ENCODE peak calls at places on chromosome 6, in eight cellular contexts. One of them, this sample, is unnamed.

GRCh38 chr6:161443868-161444267 is 170.0 kb upstream of the AGPAT4 start:
- DNase-seq in endothelial cell of umbilical vein: no peak
- DNase-seq in GM23248: peak; percentile 76
- DNase-seq in HCT116: no peak
- DNase-seq in GM23338: peak; percentile 84
- DNase-seq in PC-3: no peak
- DNase-seq in neural progenitor cell: peak; percentile 62
- DNase-seq in fibroblast of lung: no peak
- DNase-seq in this sample: peak; percentile 21

GRCh38 chr6:140816696-140817095 is 1316.0 kb upstream of the GJE1 start:
- DNase-seq in endothelial cell of umbilical vein: no peak
- DNase-seq in GM23248: no peak
- DNase-seq in HCT116: no peak
- DNase-seq in GM23338: no peak
- DNase-seq in PC-3: no peak
- DNase-seq in neural progenitor cell: no peak
- DNase-seq in fibroblast of lung: peak; percentile 2
- DNase-seq in this sample: no peak

GRCh38 chr6:127515234-127515793 is 3.8 kb downstream of the MTCL3 start:
- DNase-seq in endothelial cell of umbilical vein: no peak
- DNase-seq in GM23248: peak; percentile 66
- DNase-seq in HCT116: no peak
- DNase-seq in GM23338: peak; percentile 85
- DNase-seq in PC-3: no peak
- DNase-seq in neural progenitor cell: peak; percentile 73
- DNase-seq in fibroblast of lung: peak; percentile 28
- DNase-seq in this sample: peak; percentile 74

GRCh38 chr6:161584051-161584450 is 310.2 kb upstream of the AGPAT4 start:
- DNase-seq in endothelial cell of umbilical vein: no peak
- DNase-seq in GM23248: peak; percentile 48
- DNase-seq in HCT116: no peak
- DNase-seq in GM23338: no peak
- DNase-seq in PC-3: peak; percentile 29
- DNase-seq in neural progenitor cell: no peak
- DNase-seq in fibroblast of lung: peak; percentile 17
- DNase-seq in this sample: no peak

GRCh38 chr6:56860466-56860865 is 94.4 kb upstream of the BEND6 start:
- DNase-seq in endothelial cell of umbilical vein: peak; percentile 41
- DNase-seq in GM23248: peak; percentile 72
- DNase-seq in HCT116: peak; percentile 87
- DNase-seq in GM23338: no peak
- DNase-seq in PC-3: peak; percentile 52
- DNase-seq in neural progenitor cell: no peak
- DNase-seq in fibroblast of lung: peak; percentile 65
- DNase-seq in this sample: peak; percentile 12

GRCh38 chr6:70108230-70108629 is 194.7 kb downstream of the COL9A1 start:
- DNase-seq in endothelial cell of umbilical vein: peak; percentile 26
- DNase-seq in GM23248: peak; percentile 55
- DNase-seq in HCT116: peak; percentile 10
- DNase-seq in GM23338: peak; percentile 57
- DNase-seq in PC-3: peak; percentile 54
- DNase-seq in neural progenitor cell: peak; percentile 57
- DNase-seq in fibroblast of lung: peak; percentile 66
- DNase-seq in this sample: peak; percentile 72

GRCh38 chr6:44681782-44682181 is 294.3 kb downstream of the CDC5L start:
- DNase-seq in endothelial cell of umbilical vein: no peak
- DNase-seq in GM23248: no peak
- DNase-seq in HCT116: no peak
- DNase-seq in GM23338: no peak
- DNase-seq in PC-3: no peak
- DNase-seq in neural progenitor cell: peak; percentile 28
- DNase-seq in fibroblast of lung: peak; percentile 44
- DNase-seq in this sample: no peak

GRCh38 chr6:164142312-164142711 is 727.8 kb downstream of the QKI start:
- DNase-seq in endothelial cell of umbilical vein: no peak
- DNase-seq in GM23248: no peak
- DNase-seq in HCT116: no peak
- DNase-seq in GM23338: no peak
- DNase-seq in PC-3: no peak
- DNase-seq in neural progenitor cell: no peak
- DNase-seq in fibroblast of lung: no peak
- DNase-seq in this sample: no peak

GRCh38 chr6:89131599-89131998 is 13.7 kb upstream of the SRSF12 start:
- DNase-seq in endothelial cell of umbilical vein: no peak
- DNase-seq in GM23248: no peak
- DNase-seq in HCT116: no peak
- DNase-seq in GM23338: no peak
- DNase-seq in PC-3: no peak
- DNase-seq in neural progenitor cell: no peak
- DNase-seq in fibroblast of lung: no peak
- DNase-seq in this sample: no peak

GRCh38 chr6:133568970-133569889 is 319.7 kb upstream of the TCF21 start:
- DNase-seq in endothelial cell of umbilical vein: peak; percentile 56
- DNase-seq in GM23248: peak; percentile 98
- DNase-seq in HCT116: peak; percentile 87
- DNase-seq in GM23338: peak; percentile 77
- DNase-seq in PC-3: peak; percentile 90
- DNase-seq in neural progenitor cell: peak; percentile 75
- DNase-seq in fibroblast of lung: peak; percentile 88
- DNase-seq in this sample: peak; percentile 67

GRCh38 chr6:28478518-28478917 is 35.2 kb upstream of the ZSCAN23 start:
- DNase-seq in endothelial cell of umbilical vein: no peak
- DNase-seq in GM23248: no peak
- DNase-seq in HCT116: no peak
- DNase-seq in GM23338: no peak
- DNase-seq in PC-3: no peak
- DNase-seq in neural progenitor cell: no peak
- DNase-seq in fibroblast of lung: peak; percentile 9
- DNase-seq in this sample: no peak

GRCh38 chr6:134427721-134428120 is 109.8 kb upstream of the SGK1 start:
- DNase-seq in endothelial cell of umbilical vein: no peak
- DNase-seq in GM23248: no peak
- DNase-seq in HCT116: no peak
- DNase-seq in GM23338: no peak
- DNase-seq in PC-3: peak; percentile 45
- DNase-seq in neural progenitor cell: no peak
- DNase-seq in fibroblast of lung: no peak
- DNase-seq in this sample: no peak

GRCh38 chr6:16104624-16105023 is 24.3 kb upstream of the MYLIP start:
- DNase-seq in endothelial cell of umbilical vein: no peak
- DNase-seq in GM23248: no peak
- DNase-seq in HCT116: no peak
- DNase-seq in GM23338: no peak
- DNase-seq in PC-3: no peak
- DNase-seq in neural progenitor cell: no peak
- DNase-seq in fibroblast of lung: no peak
- DNase-seq in this sample: no peak

GRCh38 chr6:167706313-167707109 is 120.2 kb upstream of the AFDN start:
- DNase-seq in endothelial cell of umbilical vein: no peak
- DNase-seq in GM23248: no peak
- DNase-seq in HCT116: no peak
- DNase-seq in GM23338: no peak
- DNase-seq in PC-3: no peak
- DNase-seq in neural progenitor cell: no peak
- DNase-seq in fibroblast of lung: no peak
- DNase-seq in this sample: no peak

GRCh38 chr6:142300758-142301251 is 1.0 kb upstream of the ADGRG6 start:
- DNase-seq in endothelial cell of umbilical vein: peak; percentile 93
- DNase-seq in GM23248: peak; percentile 30
- DNase-seq in HCT116: peak; percentile 55
- DNase-seq in GM23338: no peak
- DNase-seq in PC-3: peak; percentile 94
- DNase-seq in neural progenitor cell: peak; percentile 34
- DNase-seq in fibroblast of lung: peak; percentile 55
- DNase-seq in this sample: peak; percentile 7

GRCh38 chr6:112469306-112469705 is 122.2 kb downstream of the RFPL4B start:
- DNase-seq in endothelial cell of umbilical vein: no peak
- DNase-seq in GM23248: no peak
- DNase-seq in HCT116: no peak
- DNase-seq in GM23338: no peak
- DNase-seq in PC-3: no peak
- DNase-seq in neural progenitor cell: no peak
- DNase-seq in fibroblast of lung: no peak
- DNase-seq in this sample: no peak

GRCh38 chr6:159467473-159468041 is 225.5 kb downstream of the SOD2 start:
- DNase-seq in endothelial cell of umbilical vein: no peak
- DNase-seq in GM23248: peak; percentile 84
- DNase-seq in HCT116: no peak
- DNase-seq in GM23338: no peak
- DNase-seq in PC-3: no peak
- DNase-seq in neural progenitor cell: no peak
- DNase-seq in fibroblast of lung: no peak
- DNase-seq in this sample: no peak

GRCh38 chr6:168713839-168714238 is 272.9 kb downstream of the SMOC2 start:
- DNase-seq in endothelial cell of umbilical vein: no peak
- DNase-seq in GM23248: peak; percentile 27
- DNase-seq in HCT116: peak; percentile 49
- DNase-seq in GM23338: peak; percentile 34
- DNase-seq in PC-3: peak; percentile 6
- DNase-seq in neural progenitor cell: no peak
- DNase-seq in fibroblast of lung: no peak
- DNase-seq in this sample: peak; percentile 48

GRCh38 chr6:149044394-149044965 is 273.0 kb upstream of the TAB2 start:
- DNase-seq in endothelial cell of umbilical vein: no peak
- DNase-seq in GM23248: peak; percentile 52
- DNase-seq in HCT116: no peak
- DNase-seq in GM23338: no peak
- DNase-seq in PC-3: no peak
- DNase-seq in neural progenitor cell: no peak
- DNase-seq in fibroblast of lung: no peak
- DNase-seq in this sample: no peak

GRCh38 chr6:1620504-1621327 is 11.0 kb downstream of the FOXC1 start:
- DNase-seq in endothelial cell of umbilical vein: no peak
- DNase-seq in GM23248: no peak
- DNase-seq in HCT116: no peak
- DNase-seq in GM23338: peak; percentile 38
- DNase-seq in PC-3: no peak
- DNase-seq in neural progenitor cell: no peak
- DNase-seq in fibroblast of lung: no peak
- DNase-seq in this sample: no peak
- TF ChIP-seq EZH2 in endothelial cell of umbilical vein: no peak
- TF ChIP-seq EZH2 in GM23248: no peak
- TF ChIP-seq EZH2 in HCT116: no peak
- TF ChIP-seq EZH2 in GM23338: peak; percentile 32
- TF ChIP-seq EZH2 in PC-3: no peak
- TF ChIP-seq EZH2 in neural progenitor cell: peak; percentile 70
- TF ChIP-seq EZH2 in fibroblast of lung: peak; percentile 2
- TF ChIP-seq EZH2 in this sample: no peak

GRCh38 chr6:99250476-99250875 is 99.0 kb downstream of the FAXC start:
- DNase-seq in endothelial cell of umbilical vein: no peak
- DNase-seq in GM23248: no peak
- DNase-seq in HCT116: no peak
- DNase-seq in GM23338: no peak
- DNase-seq in PC-3: no peak
- DNase-seq in neural progenitor cell: no peak
- DNase-seq in fibroblast of lung: no peak
- DNase-seq in this sample: no peak
- TF ChIP-seq EZH2 in endothelial cell of umbilical vein: no peak
- TF ChIP-seq EZH2 in GM23248: no peak
- TF ChIP-seq EZH2 in HCT116: no peak
- TF ChIP-seq EZH2 in GM23338: no peak
- TF ChIP-seq EZH2 in PC-3: no peak
- TF ChIP-seq EZH2 in neural progenitor cell: no peak
- TF ChIP-seq EZH2 in fibroblast of lung: no peak
- TF ChIP-seq EZH2 in this sample: no peak

DNA sequence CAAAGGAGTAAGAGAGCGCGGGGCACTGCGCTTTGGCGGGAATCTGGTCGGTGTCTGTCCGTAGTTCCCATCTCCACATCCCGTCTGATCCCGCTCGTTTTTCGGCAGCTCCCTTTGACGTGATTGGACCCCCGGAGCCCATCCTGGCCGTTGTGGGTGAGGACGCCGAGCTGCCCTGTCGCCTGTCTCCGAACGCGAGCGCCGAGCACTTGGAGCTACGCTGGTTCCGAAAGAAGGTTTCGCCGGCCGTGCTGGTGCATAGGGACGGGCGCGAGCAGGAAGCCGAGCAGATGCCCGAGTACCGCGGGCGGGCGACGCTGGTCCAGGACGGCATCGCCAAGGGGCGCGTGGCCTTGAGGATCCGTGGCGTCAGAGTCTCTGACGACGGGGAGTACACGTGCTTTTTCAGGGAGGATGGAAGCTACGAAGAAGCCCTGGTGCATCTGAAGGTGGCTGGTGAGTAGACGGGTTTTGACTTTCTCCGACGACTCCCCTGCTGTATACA is 1.4 kb downstream of the BTN1A1 start:
- DNase-seq in endothelial cell of umbilical vein: peak; percentile 8
- DNase-seq in GM23248: peak; percentile 67
- DNase-seq in HCT116: no peak
- DNase-seq in GM23338: peak; percentile 77
- DNase-seq in PC-3: no peak
- DNase-seq in neural progenitor cell: peak; percentile 66
- DNase-seq in fibroblast of lung: peak; percentile 14
- DNase-seq in this sample: no peak
- TF ChIP-seq EZH2 in endothelial cell of umbilical vein: peak; percentile 84
- TF ChIP-seq EZH2 in GM23248: no peak
- TF ChIP-seq EZH2 in HCT116: no peak
- TF ChIP-seq EZH2 in GM23338: peak; percentile 22
- TF ChIP-seq EZH2 in PC-3: no peak
- TF ChIP-seq EZH2 in neural progenitor cell: peak; percentile 94
- TF ChIP-seq EZH2 in fibroblast of lung: peak; percentile 85
- TF ChIP-seq EZH2 in this sample: no peak

DNA sequence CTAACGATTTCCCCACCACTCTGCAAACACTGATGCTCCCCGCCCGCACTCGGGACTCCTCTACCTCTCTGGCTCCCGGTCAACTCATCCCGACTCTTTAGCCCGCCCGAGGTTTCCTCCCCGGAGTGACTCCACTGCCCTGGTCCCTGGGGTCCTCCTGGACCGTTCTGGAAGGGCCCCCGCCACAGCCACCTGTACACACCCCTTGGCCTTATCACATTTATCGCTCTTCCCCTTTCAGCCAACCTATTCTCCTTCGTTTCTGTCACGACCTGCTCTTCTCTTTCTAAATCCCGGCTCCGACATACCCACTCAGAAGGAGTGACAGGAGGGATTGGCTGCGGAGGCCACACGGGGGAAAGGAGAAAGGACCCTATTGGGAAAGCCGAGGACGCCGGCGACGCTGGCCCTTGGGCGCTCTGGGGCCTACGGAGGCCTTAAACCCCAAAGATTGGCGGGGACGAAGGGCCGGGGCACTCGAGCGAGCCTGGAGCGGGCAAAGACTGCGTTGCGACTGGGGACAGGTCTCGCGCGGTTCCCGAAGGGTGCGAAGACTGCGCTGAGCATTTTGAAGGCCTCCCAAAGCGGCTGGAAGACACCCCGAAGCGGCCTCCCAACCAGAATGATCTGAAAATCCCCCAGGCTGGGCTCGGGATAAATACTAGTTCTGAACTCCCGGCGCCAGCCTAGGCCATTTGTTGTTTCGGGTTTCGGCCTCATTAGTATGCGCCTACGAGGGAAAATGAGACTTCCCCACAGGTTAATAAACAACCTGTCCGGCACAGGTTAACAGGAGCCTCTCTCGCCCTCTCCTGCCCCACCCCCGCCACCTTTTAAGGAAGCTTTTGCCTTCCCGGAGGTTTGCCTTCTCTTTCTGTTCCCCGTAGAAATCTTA is 9.2 kb downstream of the SIM1 start:
- DNase-seq in endothelial cell of umbilical vein: no peak
- DNase-seq in GM23248: no peak
- DNase-seq in HCT116: no peak
- DNase-seq in GM23338: peak; percentile 76
- DNase-seq in PC-3: no peak
- DNase-seq in neural progenitor cell: peak; percentile 71
- DNase-seq in fibroblast of lung: no peak
- DNase-seq in this sample: no peak
- TF ChIP-seq EZH2 in endothelial cell of umbilical vein: peak; percentile 98
- TF ChIP-seq EZH2 in GM23248: no peak
- TF ChIP-seq EZH2 in HCT116: no peak
- TF ChIP-seq EZH2 in GM23338: peak; percentile 87
- TF ChIP-seq EZH2 in PC-3: no peak
- TF ChIP-seq EZH2 in neural progenitor cell: peak; percentile 99
- TF ChIP-seq EZH2 in fibroblast of lung: peak; percentile 33
- TF ChIP-seq EZH2 in this sample: no peak

This sample was measured in A673.